ENCODE peak calls at places on chromosomes 16 and 17, in six cellular contexts. F is cardiac fibroblast; B is sigmoid colon; M is C1 segment of cervical spinal cord; L is activated T-cell treated with anti-CD3 and anti-CD28 coated beads, Interleukin-2, amount 50 U/mL, for 72 hours; Z is HCEC 1CT. A is an unnamed sample.

GRCh38 chr17:2883544-2884203 is 87.4 kb downstream of the RAP1GAP2 start:
- DNase-seq in F (peak; percentile 64), B (no peak), M (no peak), L (no peak), Z (no peak), A (no peak)

GRCh38 chr17:15966183-15966878 is 21.4 kb downstream of the ADORA2B start:
- DNase-seq in F (peak; percentile 35), B (peak; percentile 21), M (no peak), L (no peak), Z (no peak), A (no peak)

GRCh38 chr17:76247304-76247703 is 7.0 kb upstream of the RNF157 start:
- DNase-seq in F (no peak), B (no peak), M (no peak), L (no peak), Z (no peak), A (no peak)

GRCh38 chr16:81581107-81581506 is 136.5 kb downstream of the CMIP start:
- DNase-seq in F (peak; percentile 36), B (no peak), M (no peak), L (no peak), Z (no peak), A (no peak)

GRCh38 chr17:77373298-77374169 is 232.8 kb downstream of the SEC14L1 start:
- DNase-seq in F (no peak), B (peak; percentile 77), M (peak; percentile 61), L (peak; percentile 39), Z (no peak), A (no peak)

GRCh38 chr16:49498241-49499017 is 124.8 kb downstream of the C16orf78 start:
- DNase-seq in F (no peak), B (no peak), M (no peak), L (no peak), Z (no peak), A (no peak)

GRCh38 chr16:66619534-66620418 is 15.3 kb downstream of the CMTM3 start:
- DNase-seq in F (peak; percentile 76), B (no peak), M (no peak), L (no peak), Z (peak; percentile 68), A (no peak)

GRCh38 chr16:12097523-12098428 is 121.2 kb downstream of the SNX29 start:
- DNase-seq in F (peak; percentile 7), B (peak; percentile 76), M (no peak), L (no peak), Z (peak; percentile 75), A (no peak)

GRCh38 chr17:2056221-2057129 is 1.6 kb downstream of the HIC1 start:
- DNase-seq in F (peak; percentile 72), B (peak; percentile 75), M (no peak), L (peak; percentile 57), Z (peak; percentile 69), A (no peak)

GRCh38 chr16:2016407-2016922 is 3.1 kb upstream of the NPW start:
- DNase-seq in F (no peak), B (no peak), M (no peak), L (peak; percentile 44), Z (no peak), A (no peak)

GRCh38 chr17:44901323-44901965 is 2.2 kb upstream of the EFTUD2 start:
- DNase-seq in F (peak; percentile 76), B (no peak), M (no peak), L (no peak), Z (peak; percentile 68), A (no peak)

GRCh38 chr16:28326881-28327610 is 34.7 kb downstream of the SBK1 start:
- DNase-seq in F (peak; percentile 52), B (peak; percentile 63), M (no peak), L (peak; percentile 76), Z (peak; percentile 42), A (no peak)

GRCh38 chr16:4687946-4688673 is 5.3 kb upstream of the NUDT16L1 start:
- DNase-seq in F (no peak), B (peak; percentile 66), M (no peak), L (no peak), Z (no peak), A (no peak)

GRCh38 chr16:70682239-70683145 is 3.4 kb downstream of the MTSS2 start:
- DNase-seq in F (no peak), B (no peak), M (no peak), L (no peak), Z (no peak), A (no peak)

GRCh38 chr17:67833946-67834631 is 8.8 kb downstream of the BPTF start:
- DNase-seq in F (no peak), B (no peak), M (no peak), L (no peak), Z (peak; percentile 12), A (no peak)

GRCh38 chr16:67263201-67263600 is 14.4 kb downstream of the SLC9A5 start:
- DNase-seq in F (no peak), B (no peak), M (no peak), L (no peak), Z (no peak), A (no peak)

GRCh38 chr16:70697601-70698170 is 11.8 kb upstream of the MTSS2 start:
- DNase-seq in F (no peak), B (no peak), M (no peak), L (no peak), Z (no peak), A (no peak)

GRCh38 chr17:80246266-80246681 is 14.4 kb upstream of the RNF213 start:
- DNase-seq in F (no peak), B (no peak), M (no peak), L (no peak), Z (no peak), A (no peak)

GRCh38 chr17:1779571-1780074 is 17.8 kb downstream of the SERPINF1 start:
- DNase-seq in F (peak; percentile 96), B (peak; percentile 93), M (no peak), L (no peak), Z (peak; percentile 93), A (no peak)

GRCh38 chr17:80248001-80248893 is 12.4 kb upstream of the RNF213 start:
- DNase-seq in F (no peak), B (no peak), M (no peak), L (no peak), Z (no peak), A (peak; percentile 46)

GRCh38 chr17:47812146-47812920 is 9.3 kb downstream of the OSBPL7 start:
- DNase-seq in F (no peak), B (peak; percentile 55), M (no peak), L (no peak), Z (no peak), A (no peak)

GRCh38 chr16:64489449-64489848 is 632.4 kb downstream of the CDH11 start:
- DNase-seq in F (no peak), B (no peak), M (no peak), L (no peak), Z (no peak), A (no peak)

GRCh38 chr17:67842648-67843047 is 17.3 kb downstream of the BPTF start:
- DNase-seq in F (no peak), B (no peak), M (no peak), L (no peak), Z (no peak), A (no peak)

A was measured in CD14-positive monocyte.